ENCODE peak calls at places on chromosomes 16 and 17, in five cellular contexts. H is tibial artery, G is psoas muscle, F is body of pancreas, V is mammary epithelial cell. A is an unnamed sample. For H3K4me1, the result is how much of the 10 kb centered on the place peaks cover.

GRCh38 chr17:48374650-48375230 is 55.3 kb downstream of the SKAP1 start:
- DNase-seq in H (peak), G (no peak), F (peak), V (peak), A (no peak)

GRCh38 chr17:17445925-17446665 is 30.7 kb upstream of the MED9 start:
- DNase-seq in H (no peak), G (peak), F (peak), V (peak), A (no peak)

GRCh38 chr16:69848635-69849545 is 86.8 kb downstream of the WWP2 start:
- DNase-seq in H (peak), G (peak), F (peak), V (peak), A (peak)

GRCh38 chr17:57178839-57179238 is 77.5 kb upstream of the MSI2 start:
- DNase-seq in H (no peak), G (no peak), F (no peak), V (no peak), A (no peak)

GRCh38 chr17:67481808-67482207 is 104.7 kb downstream of the PITPNC1 start:
- DNase-seq in H (no peak), G (no peak), F (no peak), V (no peak), A (no peak)

GRCh38 chr16:66844342-66845079 is at the start of gene CA7:
- DNase-seq in H (no peak), G (no peak), F (no peak), V (no peak), A (peak)

GRCh38 chr16:17590711-17591654 is 120.2 kb upstream of the XYLT1 start:
- DNase-seq in H (no peak), G (no peak), F (no peak), V (no peak), A (no peak)

GRCh38 chr17:75475851-75476250 is 19.4 kb downstream of the TMEM94 start:
- DNase-seq in H (no peak), G (no peak), F (no peak), V (no peak), A (no peak)

GRCh38 chr16:57318240-57318970 is 33.9 kb upstream of the PLLP start:
- DNase-seq in H (no peak), G (no peak), F (no peak), V (no peak), A (no peak)

GRCh38 chr17:27586203-27586701 is 44.7 kb upstream of the LGALS9 start:
- DNase-seq in H (no peak), G (no peak), F (no peak), V (no peak), A (no peak)

GRCh38 chr17:5630434-5630833 is 46.1 kb upstream of the NLRP1 start:
- DNase-seq in H (no peak), G (no peak), F (no peak), V (no peak), A (no peak)

GRCh38 chr17:78412403-78412802 is 34.0 kb downstream of the PGS1 start:
- DNase-seq in H (no peak), G (no peak), F (no peak), V (no peak), A (peak)

GRCh38 chr17:78409191-78409621 is 30.8 kb downstream of the PGS1 start:
- DNase-seq in H (no peak), G (no peak), F (peak), V (no peak), A (peak)

GRCh38 chr17:78414178-78415162 is 36.0 kb downstream of the PGS1 start:
- DNase-seq in H (no peak), G (peak), F (no peak), V (no peak), A (no peak)

GRCh38 chr17:78408476-78409020 is 30.1 kb downstream of the PGS1 start:
- DNase-seq in H (no peak), G (no peak), F (no peak), V (no peak), A (no peak)

GRCh38 chr17:78411241-78411855 is 32.9 kb downstream of the PGS1 start:
- DNase-seq in H (no peak), G (peak), F (no peak), V (no peak), A (no peak)
- H3K4me1 ChIP-seq in H (under half), G (half or more), F (under half), V (under half), A (half or more)

GRCh38 chr16:53097190-53097589 is 42.4 kb downstream of the CHD9 start:
- DNase-seq in H (no peak), G (no peak), F (no peak), V (no peak), A (no peak)

GRCh38 chr16:53098526-53099317 is 43.9 kb downstream of the CHD9 start:
- DNase-seq in H (peak), G (peak), F (peak), V (peak), A (peak)

GRCh38 chr16:53100889-53101288 is 46.1 kb downstream of the CHD9 start:
- DNase-seq in H (no peak), G (no peak), F (no peak), V (no peak), A (no peak)

GRCh38 chr16:53099318-53100130 is 44.7 kb downstream of the CHD9 start:
- DNase-seq in H (peak), G (peak), F (peak), V (peak), A (peak)

GRCh38 chr16:53100131-53100748 is 45.4 kb downstream of the CHD9 start:
- DNase-seq in H (no peak), G (no peak), F (no peak), V (no peak), A (no peak)
- H3K27ac ChIP-seq in H (peak), G (peak), F (peak), V (peak), A (peak)

DNA sequence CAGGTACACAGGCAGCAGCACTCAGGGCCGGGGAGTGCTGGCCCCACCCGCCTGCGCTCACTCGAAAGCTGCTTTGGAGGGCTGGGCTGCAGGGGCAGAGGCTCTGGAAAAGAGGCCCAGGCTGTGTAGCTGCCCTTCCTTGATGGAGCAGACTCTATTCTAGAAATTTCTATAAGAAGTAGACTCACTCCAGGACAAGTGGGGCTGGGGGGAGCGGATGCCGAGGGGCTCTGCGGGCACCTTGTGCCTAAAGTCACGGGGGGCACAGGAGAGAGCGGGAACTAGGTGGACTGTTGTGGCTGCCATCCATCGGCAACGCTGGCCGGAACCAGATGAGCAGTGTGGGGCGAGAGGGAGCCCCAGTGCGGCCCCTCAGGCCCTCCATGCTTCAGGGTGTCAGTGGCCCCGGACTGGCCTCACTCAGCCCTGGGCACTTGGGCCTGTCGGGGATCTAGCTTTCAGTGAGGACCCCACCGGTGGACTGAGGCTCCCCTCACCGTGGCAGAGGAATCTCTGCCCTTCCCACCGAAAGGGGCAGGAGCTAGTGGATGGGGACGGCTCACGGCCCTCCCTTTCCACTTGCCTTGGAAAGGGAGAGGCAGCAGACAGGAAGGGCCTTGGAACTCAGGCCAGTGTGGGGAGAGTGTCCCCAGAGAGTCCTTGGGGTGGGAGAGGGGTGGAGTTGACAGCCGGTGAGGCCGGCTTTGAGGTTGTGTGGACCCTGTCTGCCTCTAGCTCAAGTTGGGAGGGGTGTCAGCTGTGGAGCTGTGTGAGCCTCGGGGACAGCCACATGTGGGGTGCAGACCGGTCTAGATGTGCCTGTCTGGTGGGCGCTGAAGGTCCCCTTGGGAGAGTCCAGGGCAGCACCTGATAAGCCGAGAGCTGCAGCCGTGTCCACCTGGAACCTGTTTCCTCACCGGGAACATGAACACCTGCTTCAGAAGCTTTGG is 16.6 kb downstream of the ENDOV start:
- DNase-seq in H (no peak), G (peak), F (no peak), V (no peak), A (no peak)
- H3K4me1 ChIP-seq in H (under half), G (under half), F (under half), V (under half), A (under half)

DNA sequence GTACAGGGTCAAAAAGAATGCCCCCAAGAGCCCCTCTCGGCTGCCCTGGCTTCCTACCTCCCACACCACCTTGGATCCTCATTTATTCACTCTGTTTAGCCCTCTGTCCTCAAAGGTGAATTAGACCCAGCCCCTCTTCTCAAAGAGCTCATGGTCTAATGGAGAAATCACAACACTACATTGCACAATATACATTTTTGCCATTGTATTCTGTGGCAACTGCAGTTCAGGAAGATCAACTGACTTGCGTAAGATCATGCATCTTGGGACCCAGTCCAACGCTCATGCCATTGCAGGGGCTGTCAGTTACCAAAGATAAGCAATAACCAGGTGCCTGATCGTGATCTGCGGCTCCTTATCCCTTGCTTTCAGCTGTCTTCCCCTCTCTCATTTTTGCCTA is 1.4 kb downstream of the KRT38 start:
- DNase-seq in H (no peak), G (no peak), F (no peak), V (no peak), A (no peak)
- H3K27ac ChIP-seq in H (no peak), G (no peak), F (no peak), V (no peak), A (no peak)

DNA sequence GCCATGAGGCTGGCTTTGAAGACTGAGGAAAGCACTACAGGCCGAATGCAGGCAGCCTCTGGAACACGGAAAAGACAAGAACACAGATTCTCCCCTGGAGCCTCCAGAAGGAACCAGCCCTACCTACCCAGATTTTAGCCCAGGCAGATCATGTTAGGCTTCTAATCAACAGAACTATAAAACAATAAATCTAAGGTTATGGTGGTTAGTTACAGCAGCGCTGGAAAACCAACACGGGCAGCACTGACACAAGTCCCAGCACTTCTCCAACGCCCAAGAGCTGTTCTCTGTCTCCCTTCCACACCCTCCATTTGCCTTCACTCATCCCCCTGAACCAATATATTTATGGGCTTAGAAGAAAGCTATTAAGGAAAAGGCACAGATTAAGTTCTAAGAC is 7.5 kb downstream of the ANKRD11 start:
- DNase-seq in H (no peak), G (no peak), F (no peak), V (no peak), A (no peak)
- H3K4me1 ChIP-seq in H (under half), G (half or more), F (half or more), V (under half), A (half or more)

GRCh38 chr17:71033336-71033735 is 864.0 kb downstream of the KCNJ2 start:
- DNase-seq in H (no peak), G (no peak), F (no peak), V (no peak), A (no peak)
- H3K27ac ChIP-seq in H (no peak), G (no peak), F (no peak), V (no peak), A (no peak)

GRCh38 chr17:78791840-78792709 is 10.0 kb upstream of the CYTH1 start:
- DNase-seq in H (no peak), G (peak), F (no peak), V (no peak), A (no peak)
- H3K4me1 ChIP-seq in H (under half), G (half or more), F (under half), V (under half), A (under half)

GRCh38 chr17:47119746-47120520 is 69.2 kb downstream of the CDC27 start:
- DNase-seq in H (no peak), G (no peak), F (no peak), V (peak), A (no peak)

GRCh38 chr17:47117386-47117785 is 71.7 kb downstream of the CDC27 start:
- DNase-seq in H (no peak), G (no peak), F (no peak), V (no peak), A (no peak)

GRCh38 chr17:47120521-47121095 is 68.5 kb downstream of the CDC27 start:
- DNase-seq in H (no peak), G (no peak), F (no peak), V (no peak), A (no peak)
- H3K27ac ChIP-seq in H (no peak), G (no peak), F (no peak), V (no peak), A (no peak)

GRCh38 chr16:31354394-31355291 is at the start of gene ITGAX:
- DNase-seq in H (peak), G (peak), F (peak), V (peak), A (peak)
- H3K4me1 ChIP-seq in H (under half), G (under half), F (under half), V (under half), A (under half)